ENCODE peak calls at places on chromosomes 16 and 17, in four cellular contexts. N is left ventricle myocardium inferior; U is CD8-positive, alpha-beta T cell; J is psoas muscle. W is an unnamed sample.

GRCh38 chr17:37532751-37533150 is 43.1 kb downstream of the DUSP14 start:
- DNase-seq in U (no peak), J (no peak), N (no peak), W (no peak)

GRCh38 chr16:9625122-9625521 is 533.7 kb downstream of the HAPSTR1 start:
- DNase-seq in U (no peak), J (no peak), N (no peak), W (no peak)

GRCh38 chr17:44642861-44643260 is 13.4 kb upstream of the MEIOC start:
- DNase-seq in J (no peak), U (no peak), N (no peak), W (no peak)

GRCh38 chr16:78161023-78161729 is 61.7 kb downstream of the WWOX start:
- DNase-seq in N (no peak), J (no peak), U (no peak), W (no peak)

GRCh38 chr17:47967607-47968252 is 3.2 kb upstream of the CDK5RAP3 start:
- DNase-seq in J (no peak), N (no peak), U (no peak), W (peak; percentile 46)

GRCh38 chr17:50560931-50561750 is 626 bp downstream of the CACNA1G start:
- DNase-seq in N (no peak), J (no peak), U (no peak), W (no peak)

GRCh38 chr17:20235747-20236146 is 226.6 kb downstream of the SPECC1 start:
- DNase-seq in U (no peak), J (no peak), N (no peak), W (no peak)

GRCh38 chr17:40318835-40319332 is 9.9 kb downstream of the RARA start:
- DNase-seq in J (no peak), N (peak; percentile 16), U (peak; percentile 50), W (no peak)

GRCh38 chr17:20234266-20234665 is 225.1 kb downstream of the SPECC1 start:
- DNase-seq in N (no peak), J (no peak), U (peak; percentile 62), W (no peak)

GRCh38 chr17:20153231-20153630 is 144.1 kb downstream of the SPECC1 start:
- DNase-seq in U (no peak), N (no peak), J (no peak), W (no peak)

GRCh38 chr16:16143941-16144340 is 79.4 kb downstream of the ABCC6 start:
- DNase-seq in N (no peak), U (no peak), J (no peak), W (no peak)

GRCh38 chr17:69760562-69760961 is 314.5 kb upstream of the KCNJ16 start:
- DNase-seq in N (no peak), U (no peak), J (no peak), W (no peak)

GRCh38 chr17:73341350-73342056 is 29.7 kb upstream of the CDC42EP4 start:
- DNase-seq in J (no peak), U (no peak), N (no peak), W (no peak)

GRCh38 chr17:4519361-4519788 is 20.7 kb downstream of the SPNS2 start:
- DNase-seq in U (no peak), J (peak; percentile 77), N (peak; percentile 75), W (no peak)

GRCh38 chr17:47862621-47863440 is 11.9 kb upstream of the SP6 start:
- DNase-seq in N (no peak), U (no peak), J (no peak), W (peak; percentile 41)

GRCh38 chr17:17134952-17135340 is 71.2 kb downstream of the PLD6 start:
- DNase-seq in J (peak; percentile 64), U (no peak), N (no peak), W (no peak)

GRCh38 chr17:2697611-2698162 is 13.9 kb downstream of the CLUH start:
- DNase-seq in N (no peak), J (no peak), U (no peak), W (no peak)

GRCh38 chr16:50878966-50879615 is 137.2 kb downstream of the CYLD start:
- DNase-seq in U (no peak), J (no peak), N (no peak), W (no peak)

GRCh38 chr16:57003439-57004386 is 14.4 kb downstream of the NLRC5 start:
- DNase-seq in N (no peak), J (no peak), U (no peak), W (no peak)

GRCh38 chr17:28916302-28916934 is 13.5 kb upstream of the DHRS13 start:
- DNase-seq in N (no peak), U (peak; percentile 62), J (no peak), W (no peak)

GRCh38 chr17:54662978-54663876 is 237.4 kb upstream of the TOM1L1 start:
- DNase-seq in N (no peak), J (peak; percentile 31), U (no peak), W (no peak)

GRCh38 chr17:54666559-54666958 is 234.1 kb upstream of the TOM1L1 start:
- DNase-seq in U (no peak), J (no peak), N (no peak), W (no peak)
- TF ChIP-seq CTCF in U (no peak), J (no peak), N (no peak), W (no peak)

GRCh38 chr16:31157136-31157535 is 7.3 kb upstream of the PRSS36 start:
- DNase-seq in J (no peak), U (no peak), N (no peak), W (no peak)
- H3K4me3 ChIP-seq in J (no peak overlapping the region), U (no peak overlapping the region), N (no peak overlapping the region), W (no peak overlapping the region)

GRCh38 chr16:65697061-65697460 is 575.2 kb upstream of the CDH11 start:
- DNase-seq in N (no peak), U (no peak), J (no peak), W (no peak)
- TF ChIP-seq CTCF in N (no peak), U (no peak), J (no peak), W (no peak)

GRCh38 chr17:7676533-7676932 is 10.8 kb downstream of the TP53 start:
- DNase-seq in N (no peak), J (no peak), U (no peak), W (no peak)

GRCh38 chr17:7674934-7675333 is 12.4 kb downstream of the TP53 start:
- DNase-seq in J (no peak), N (no peak), U (no peak), W (no peak)

GRCh38 chr17:7673239-7673638 is 14.1 kb downstream of the TP53 start:
- DNase-seq in U (no peak), N (no peak), J (no peak), W (no peak)

DNA sequence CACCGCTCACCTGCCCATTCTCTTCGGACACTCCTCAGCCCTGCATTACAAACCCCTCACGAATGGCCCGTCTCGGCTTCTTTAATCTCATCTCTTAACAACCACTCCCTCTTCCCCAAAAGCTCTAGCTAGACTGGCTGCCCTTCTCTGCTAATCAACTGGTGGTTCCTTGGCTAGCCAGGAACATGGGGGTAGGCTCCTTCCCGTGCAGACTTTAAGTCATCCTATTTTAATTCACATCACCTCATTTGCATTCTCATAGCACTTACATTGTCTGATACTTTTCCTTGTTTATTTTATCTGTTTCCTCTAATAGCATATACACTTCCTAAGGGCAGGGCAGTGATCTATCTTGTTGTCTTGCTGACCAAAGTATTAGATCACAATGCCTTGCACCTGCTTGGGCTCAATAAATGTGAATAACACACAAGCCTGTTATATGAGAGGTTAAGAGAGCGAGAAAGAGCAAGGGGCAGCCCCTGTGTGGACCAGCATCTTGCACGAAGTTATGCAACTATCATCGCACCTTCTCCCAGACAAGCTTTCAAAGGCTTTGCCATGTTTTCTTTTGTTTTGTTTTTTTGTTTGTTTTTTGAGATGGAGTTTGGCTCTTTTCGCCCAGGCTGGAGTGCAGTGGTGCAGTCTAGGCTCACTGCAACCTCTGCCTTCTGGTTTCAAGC is 9.8 kb downstream of the TP53 start:
- DNase-seq in U (no peak), J (no peak), N (no peak), W (no peak)
- H3K4me3 ChIP-seq in U (no peak overlapping the region), J (no peak overlapping the region), N (no peak overlapping the region), W (no peak overlapping the region)

GRCh38 chr17:66337268-66337667 is 34.9 kb downstream of the PRKCA start:
- DNase-seq in U (no peak), J (no peak), N (no peak), W (no peak)
- TF ChIP-seq CTCF in U (no peak), J (no peak), N (no peak), W (no peak)

GRCh38 chr16:53209489-53209888 is 154.7 kb downstream of the CHD9 start:
- DNase-seq in U (no peak), N (no peak), J (no peak), W (no peak)
- H3K4me3 ChIP-seq in U (no peak overlapping the region), N (peak overlapping the region; percentile 66), J (peak overlapping the region; percentile 69), W (peak overlapping the region; percentile 60)